ENCODE peak calls at places on chromosome 13, in six cellular contexts. T is GM12878; Y is adipocyte; O is suprapubic skin; U is lung; G is CD8-positive, alpha-beta memory T cell. Z is an unnamed sample. For H3K36me3 and H3K4me1, the result is how much of the 10 kb centered on the place peaks cover.

GRCh38 chr13:99819962-99820361 is 151.6 kb downstream of the ZIC5 start:
- DNase-seq in U (no peak), T (no peak), G (no peak), O (no peak), Y (no peak), Z (no peak)

GRCh38 chr13:99174533-99175100 is 26.0 kb upstream of the UBAC2 start:
- DNase-seq in O (no peak), T (no peak), Y (no peak), G (no peak), U (no peak), Z (no peak)

GRCh38 chr13:24540236-24541126 is 27.9 kb upstream of the PARP4 start:
- DNase-seq in G (no peak), Y (no peak), U (no peak), O (no peak), T (no peak), Z (no peak)

GRCh38 chr13:101144808-101145419 is 271.4 kb downstream of the NALCN start:
- DNase-seq in U (no peak), Y (peak), G (no peak), O (no peak), T (peak), Z (peak)

GRCh38 chr13:55673910-55674309 is 1466.8 kb upstream of the PRR20A start:
- DNase-seq in U (no peak), G (no peak), Y (no peak), O (no peak), T (no peak), Z (no peak)

GRCh38 chr13:80084086-80084676 is 256.7 kb downstream of the SPRY2 start:
- DNase-seq in O (no peak), Y (peak), T (no peak), G (no peak), U (no peak), Z (no peak)

GRCh38 chr13:24328145-24328544 is 18.8 kb downstream of the C1QTNF9 start:
- DNase-seq in T (no peak), Y (no peak), U (no peak), O (no peak), G (no peak), Z (no peak)

GRCh38 chr13:34358811-34359513 is 541.0 kb downstream of the RFC3 start:
- DNase-seq in O (no peak), G (no peak), Y (peak), T (no peak), U (no peak), Z (no peak)

GRCh38 chr13:77389617-77389984 is 62.7 kb upstream of the MYCBP2 start:
- DNase-seq in Y (no peak), U (no peak), G (no peak), T (peak), O (no peak), Z (no peak)

GRCh38 chr13:74987124-74987690 is 494.8 kb downstream of the TBC1D4 start:
- DNase-seq in Y (no peak), G (no peak), U (no peak), T (no peak), O (no peak), Z (no peak)

GRCh38 chr13:33146843-33147611 is 130.8 kb downstream of the KL start:
- DNase-seq in O (no peak), G (no peak), U (no peak), Y (no peak), T (peak), Z (no peak)

GRCh38 chr13:34416833-34417425 is 525.1 kb upstream of the NBEA start:
- DNase-seq in T (no peak), Y (no peak), G (no peak), O (no peak), U (peak), Z (no peak)

GRCh38 chr13:42392706-42393572 is 121.0 kb downstream of the AKAP11 start:
- DNase-seq in Y (no peak), U (no peak), O (no peak), G (no peak), T (no peak), Z (no peak)

GRCh38 chr13:87376081-87376480 is 295.1 kb upstream of the SLITRK5 start:
- DNase-seq in G (no peak), U (no peak), T (no peak), O (no peak), Y (no peak), Z (no peak)

GRCh38 chr13:28347456-28348371 is 147.2 kb downstream of the FLT1 start:
- DNase-seq in T (no peak), U (no peak), Y (no peak), G (no peak), O (no peak), Z (no peak)

GRCh38 chr13:89695343-89696257 is 1651.9 kb upstream of the MIR17HG start:
- DNase-seq in G (no peak), T (no peak), O (no peak), U (peak), Y (no peak), Z (no peak)

GRCh38 chr13:74687452-74688180 is 553.4 kb upstream of the KLF12 start:
- DNase-seq in T (no peak), U (no peak), O (no peak), Y (no peak), G (no peak), Z (no peak)

GRCh38 chr13:28129911-28130693 is 8.2 kb upstream of the PAN3 start:
- DNase-seq in Y (no peak), U (no peak), O (no peak), G (no peak), T (no peak), Z (no peak)

GRCh38 chr13:48853381-48854102 is 122.2 kb upstream of the FNDC3A start:
- DNase-seq in G (no peak), O (no peak), U (no peak), Y (peak), T (no peak), Z (no peak)

GRCh38 chr13:99029576-99029975 is 51.7 kb upstream of the DOCK9 start:
- DNase-seq in G (no peak), T (no peak), U (no peak), Y (no peak), O (no peak), Z (no peak)

GRCh38 chr13:43446126-43446525 is 340.6 kb downstream of the ENOX1 start:
- DNase-seq in G (no peak), U (no peak), Y (no peak), O (no peak), T (no peak), Z (no peak)

GRCh38 chr13:61954092-61954491 is 538.4 kb upstream of the PCDH20 start:
- DNase-seq in T (no peak), G (no peak), U (no peak), O (no peak), Y (peak), Z (no peak)

GRCh38 chr13:26508885-26509284 is 48.6 kb upstream of the WASF3 start:
- DNase-seq in G (no peak), O (peak), T (no peak), U (peak), Y (peak), Z (no peak)

GRCh38 chr13:40979232-40979631 is 39.9 kb downstream of the ELF1 start:
- DNase-seq in T (no peak), Y (no peak), G (no peak), U (no peak), O (no peak), Z (no peak)

GRCh38 chr13:64746845-64747244 is 2483.3 kb downstream of the PCDH9 start:
- DNase-seq in O (no peak), T (no peak), Y (no peak), U (no peak), G (no peak), Z (no peak)

GRCh38 chr13:90293793-90294361 is 1053.6 kb upstream of the MIR17HG start:
- DNase-seq in G (no peak), T (no peak), U (no peak), Y (no peak), O (no peak), Z (no peak)

GRCh38 chr13:24670927-24671326 is 9.3 kb upstream of the ATP12A start:
- DNase-seq in Y (peak), G (no peak), U (no peak), O (no peak), T (no peak), Z (peak)

GRCh38 chr13:93361703-93362102 is 135.1 kb downstream of the GPC6 start:
- DNase-seq in O (no peak), Y (no peak), G (no peak), U (no peak), T (no peak), Z (no peak)

GRCh38 chr13:40681341-40682051 is 15.1 kb upstream of the FOXO1 start:
- DNase-seq in U (no peak), T (no peak), O (no peak), G (no peak), Y (no peak), Z (peak)

GRCh38 chr13:111937763-111938375 is 129.1 kb upstream of the SOX1 start:
- DNase-seq in Y (no peak), U (no peak), T (no peak), G (no peak), O (peak), Z (no peak)

GRCh38 chr13:83879431-83880171 is 2.7 kb downstream of the SLITRK1 start:
- DNase-seq in T (no peak), O (no peak), U (no peak), Y (peak), G (no peak), Z (no peak)

GRCh38 chr13:78382481-78382880 is 220.9 kb downstream of the POU4F1 start:
- DNase-seq in Y (no peak), T (no peak), U (no peak), O (no peak), G (no peak), Z (no peak)

GRCh38 chr13:111488466-111489132 is 168.2 kb downstream of the TEX29 start:
- DNase-seq in O (peak), U (no peak), G (no peak), T (no peak), Y (no peak), Z (no peak)

GRCh38 chr13:86870388-86870966 is 800.7 kb upstream of the SLITRK5 start:
- DNase-seq in G (no peak), O (no peak), T (no peak), Y (peak), U (no peak), Z (no peak)

GRCh38 chr13:23506821-23507210 is 63.4 kb upstream of the TNFRSF19 start:
- DNase-seq in O (no peak), Y (peak), G (no peak), U (no peak), T (no peak), Z (no peak)

GRCh38 chr13:39016087-39016486 is 21.8 kb downstream of the PROSER1 start:
- DNase-seq in O (no peak), Y (no peak), G (no peak), U (no peak), T (no peak), Z (no peak)
- H3K36me3 ChIP-seq in O (half or more), Y (half or more), G (under half), U (under half), T (under half), Z (half or more)

GRCh38 chr13:97337985-97338384 is 96.0 kb upstream of the RAP2A start:
- DNase-seq in O (no peak), G (no peak), U (no peak), Y (no peak), T (no peak), Z (no peak)
- H3K4me1 ChIP-seq in O (under half), G (under half), U (under half), Y (under half), T (under half), Z (under half)

DNA sequence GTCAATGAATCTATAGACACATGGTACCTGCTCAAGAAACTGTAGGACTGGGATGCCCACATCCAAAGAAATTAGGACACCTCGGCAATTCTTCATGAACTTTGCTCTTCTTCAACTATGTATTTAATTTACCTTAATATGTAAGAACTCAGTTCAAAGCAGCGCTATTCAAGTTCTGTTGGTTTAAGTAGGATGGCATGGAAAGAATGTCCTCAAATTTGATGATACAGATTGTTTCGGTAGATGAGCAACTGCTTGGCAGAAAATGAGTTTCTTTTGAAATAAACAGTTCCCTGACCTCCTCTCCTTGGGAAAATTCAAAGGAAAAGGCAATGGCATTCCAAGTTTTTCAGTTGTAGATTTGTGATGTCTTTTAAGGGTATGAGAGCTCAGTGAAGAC is 36.7 kb downstream of the FGF9 start:
- DNase-seq in T (no peak), O (no peak), G (no peak), Y (no peak), U (no peak), Z (no peak)
- H3K36me3 ChIP-seq in T (under half), O (under half), G (under half), Y (under half), U (under half), Z (under half)

DNA sequence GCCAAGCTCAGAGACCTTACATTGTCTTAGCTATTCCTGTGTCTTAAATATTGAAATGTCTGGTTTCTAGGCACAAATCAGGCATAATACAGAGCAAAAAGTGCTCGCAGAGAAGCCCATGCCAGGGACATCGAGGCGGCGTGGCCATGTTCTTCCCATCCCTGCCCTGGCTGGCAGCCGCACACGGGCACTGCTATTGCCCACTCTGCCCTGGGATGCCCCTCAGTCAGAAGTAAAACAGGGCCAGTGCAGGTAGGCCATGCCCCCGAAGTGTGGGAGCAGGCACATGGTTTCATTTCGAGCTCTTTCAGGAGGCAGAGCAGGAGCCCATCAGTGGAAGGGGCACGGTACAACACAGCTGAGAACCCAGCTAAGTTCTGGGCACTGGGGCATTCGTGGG is 113.5 kb downstream of the COL4A1 start:
- DNase-seq in T (no peak), O (no peak), Y (no peak), U (no peak), G (no peak), Z (no peak)
- H3K4me1 ChIP-seq in T (under half), O (under half), Y (under half), U (under half), G (under half), Z (under half)

GRCh38 chr13:113508531-113509254 is 18.2 kb upstream of the DCUN1D2 start:
- DNase-seq in U (no peak), Y (no peak), T (no peak), O (no peak), G (no peak), Z (no peak)
- H3K36me3 ChIP-seq in U (under half), Y (under half), T (under half), O (under half), G (under half), Z (under half)

DNA sequence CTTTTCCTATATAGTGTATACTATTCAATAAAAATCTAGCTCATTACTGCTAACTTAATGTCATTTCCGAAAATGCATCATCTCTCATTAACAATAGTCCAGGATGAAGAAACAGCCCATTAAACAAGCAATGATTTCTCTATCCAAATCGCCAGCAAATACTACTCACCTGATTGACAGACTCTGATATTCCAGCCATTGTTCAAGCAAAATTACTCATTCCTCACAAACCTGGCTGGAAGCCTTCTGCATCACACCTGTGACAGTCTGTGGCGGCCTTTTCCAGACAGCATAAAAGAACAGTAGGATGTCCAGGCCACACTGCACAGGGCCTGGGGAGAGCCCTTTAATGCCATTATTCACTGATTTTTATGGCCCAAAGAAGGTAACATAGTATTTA is 115.9 kb downstream of the ABCC4 start:
- DNase-seq in Y (no peak), T (no peak), O (no peak), U (no peak), G (no peak), Z (no peak)
- H3K4me1 ChIP-seq in Y (under half), T (under half), O (under half), U (under half), G (under half), Z (under half)